ENCODE peak calls at places on chromosomes 1 and 21, in four cellular contexts. H is kidney; X is adrenal gland; C is naive thymus-derived CD4-positive, alpha-beta T cell. E is an unnamed sample. For H3K4me1, the result is how much of the 10 kb centered on the place peaks cover.

GRCh38 chr1:167514278-167514677 is 4.1 kb downstream of the CD247 start:
- DNase-seq in H (no peak), X (no peak), C (peak), E (no peak)

GRCh38 chr1:215156232-215156631 is 73.7 kb downstream of the KCNK2 start:
- DNase-seq in H (no peak), X (peak), C (no peak), E (no peak)

GRCh38 chr1:167629681-167630567 is at the start of gene RCSD1:
- DNase-seq in H (peak), X (peak), C (peak), E (peak)

GRCh38 chr1:228100822-228101613 is 2.1 kb downstream of the C1orf35 start:
- DNase-seq in H (peak), X (no peak), C (no peak), E (no peak)

GRCh38 chr1:32767156-32767555 is 50.0 kb downstream of the YARS1 start:
- DNase-seq in H (no peak), X (no peak), C (no peak), E (peak)

GRCh38 chr1:85049735-85050166 is 1.5 kb upstream of the MCOLN3 start:
- DNase-seq in H (no peak), X (no peak), C (no peak), E (no peak)

GRCh38 chr1:168243200-168243599 is 17.4 kb downstream of the SFT2D2 start:
- DNase-seq in H (peak), X (peak), C (no peak), E (no peak)

GRCh38 chr1:97680460-97680859 is 240.4 kb downstream of the DPYD start:
- DNase-seq in H (no peak), X (no peak), C (no peak), E (no peak)

GRCh38 chr21:26845066-26845749 is at the start of gene ADAMTS1:
- DNase-seq in H (peak), X (peak), C (peak), E (peak)

GRCh38 chr1:44418022-44418673 is 13.1 kb downstream of the RNF220 start:
- DNase-seq in H (no peak), X (no peak), C (peak), E (no peak)

GRCh38 chr1:94926365-94926914 is 470 bp downstream of the CNN3 start:
- DNase-seq in H (peak), X (peak), C (peak), E (peak)

GRCh38 chr1:209614151-209614420 is 30.6 kb downstream of the CAMK1G start:
- DNase-seq in H (no peak), X (no peak), C (no peak), E (peak)

GRCh38 chr1:168110896-168111545 is 25.7 kb downstream of the GPR161 start:
- DNase-seq in H (no peak), X (no peak), C (no peak), E (no peak)

GRCh38 chr21:43191521-43191920 is 22.7 kb downstream of the CRYAA start:
- DNase-seq in H (peak), X (no peak), C (no peak), E (peak)

GRCh38 chr1:182955596-182956588 is 2.9 kb upstream of the SHCBP1L start:
- DNase-seq in H (peak), X (no peak), C (no peak), E (no peak)

GRCh38 chr1:147619741-147620140 is 50.6 kb downstream of the ACP6 start:
- DNase-seq in H (no peak), X (no peak), C (no peak), E (no peak)

GRCh38 chr21:14864211-14865021 is 200.4 kb downstream of the NRIP1 start:
- DNase-seq in H (peak), X (peak), C (peak), E (peak)

GRCh38 chr21:46455575-46456385 is 2.9 kb upstream of the DIP2A start:
- DNase-seq in H (no peak), X (peak), C (no peak), E (no peak)

GRCh38 chr1:234593109-234593508 is 16.9 kb downstream of the IRF2BP2 start:
- DNase-seq in H (no peak), X (no peak), C (no peak), E (no peak)

GRCh38 chr1:57623039-57623790 is 199.4 kb upstream of the DAB1 start:
- DNase-seq in H (no peak), X (peak), C (no peak), E (no peak)

GRCh38 chr1:84920159-84920558 is 27.2 kb upstream of the LPAR3 start:
- DNase-seq in H (no peak), X (no peak), C (no peak), E (no peak)

GRCh38 chr21:31343680-31344480 is at the start of gene TIAM1:
- DNase-seq in H (no peak), X (peak), C (no peak), E (peak)

GRCh38 chr1:153791856-153792253 is 16.6 kb downstream of the SLC27A3 start:
- DNase-seq in H (peak), X (no peak), C (no peak), E (peak)

GRCh38 chr1:224377676-224378006 is 21.0 kb downstream of the CNIH4 start:
- DNase-seq in H (no peak), X (peak), C (no peak), E (no peak)

GRCh38 chr1:14910947-14911721 is 242.4 kb upstream of the TMEM51 start:
- DNase-seq in H (peak), X (no peak), C (no peak), E (no peak)

GRCh38 chr1:223832637-223832943 is 13.2 kb downstream of the TP53BP2 start:
- DNase-seq in H (no peak), X (peak), C (no peak), E (no peak)

GRCh38 chr1:8880068-8880676 is 1.7 kb upstream of the ENO1 start:
- DNase-seq in H (peak), X (peak), C (no peak), E (peak)

GRCh38 chr21:42080788-42081083 is 9.6 kb downstream of the UMODL1 start:
- DNase-seq in H (no peak), X (no peak), C (no peak), E (no peak)

GRCh38 chr1:187734427-187734826 is 905.7 kb downstream of the PLA2G4A start:
- DNase-seq in H (no peak), X (no peak), C (no peak), E (no peak)

GRCh38 chr1:226438007-226438406 is 30.1 kb upstream of the PARP1 start:
- DNase-seq in H (no peak), X (no peak), C (no peak), E (no peak)

GRCh38 chr1:204990059-204990664 is 52.9 kb upstream of the CNTN2 start:
- DNase-seq in H (no peak), X (no peak), C (no peak), E (no peak)

GRCh38 chr1:206768472-206769330 is 1.9 kb upstream of the IL19 start:
- DNase-seq in H (no peak), X (no peak), C (no peak), E (no peak)
- H3K4me1 ChIP-seq in H (under half), X (under half), C (half or more), E (under half)

GRCh38 chr1:20403423-20404145 is 82.4 kb downstream of the CAMK2N1 start:
- DNase-seq in H (no peak), X (no peak), C (no peak), E (no peak)
- H3K27ac ChIP-seq in H (no peak), X (no peak), C (no peak), E (no peak)

GRCh38 chr1:91881280-91881679 is 4.7 kb downstream of the TGFBR3 start:
- DNase-seq in H (no peak), X (no peak), C (no peak), E (no peak)
- H3K4me1 ChIP-seq in H (under half), X (under half), C (under half), E (under half)

GRCh38 chr1:180154003-180154324 is 705 bp upstream of the QSOX1 start:
- DNase-seq in H (no peak), X (no peak), C (no peak), E (no peak)
- H3K27ac ChIP-seq in H (peak), X (no peak), C (peak), E (peak)